ENCODE peak calls at places on chromosomes 12 and 14, in four cellular contexts. One of them, this sample, is unnamed. For H3K4me1, the result is how much of the 10 kb centered on the place peaks cover.

GRCh38 chr12:24134092-24134491 is 184.6 kb upstream of the SOX5 start:
- ATAC-seq in upper lobe of left lung: no peak
- ATAC-seq in HCT116: no peak
- ATAC-seq in HepG2: no peak
- ATAC-seq in this sample: no peak

GRCh38 chr12:111574797-111575443 is 24.2 kb downstream of the ATXN2 start:
- ATAC-seq in upper lobe of left lung: no peak
- ATAC-seq in HCT116: no peak
- ATAC-seq in HepG2: no peak
- ATAC-seq in this sample: no peak

GRCh38 chr12:46230985-46231384 is 37.9 kb downstream of the SLC38A1 start:
- ATAC-seq in upper lobe of left lung: no peak
- ATAC-seq in HCT116: no peak
- ATAC-seq in HepG2: no peak
- ATAC-seq in this sample: no peak

GRCh38 chr12:47964102-47964723 is 817 bp downstream of the TMEM106C start:
- ATAC-seq in upper lobe of left lung: no peak
- ATAC-seq in HCT116: peak
- ATAC-seq in HepG2: peak
- ATAC-seq in this sample: no peak

GRCh38 chr12:113587720-113588119 is 116.0 kb upstream of the LHX5 start:
- ATAC-seq in upper lobe of left lung: no peak
- ATAC-seq in HCT116: no peak
- ATAC-seq in HepG2: no peak
- ATAC-seq in this sample: no peak

GRCh38 chr14:25009891-25010290 is 40.1 kb downstream of the STXBP6 start:
- ATAC-seq in upper lobe of left lung: peak
- ATAC-seq in HCT116: no peak
- ATAC-seq in HepG2: peak
- ATAC-seq in this sample: no peak

GRCh38 chr14:54291491-54292191 is 105.2 kb upstream of the CDKN3 start:
- ATAC-seq in upper lobe of left lung: no peak
- ATAC-seq in HCT116: peak
- ATAC-seq in HepG2: peak
- ATAC-seq in this sample: no peak

GRCh38 chr14:20836668-20837338 is 34.2 kb upstream of the RNASE1 start:
- ATAC-seq in upper lobe of left lung: peak
- ATAC-seq in HCT116: peak
- ATAC-seq in HepG2: peak
- ATAC-seq in this sample: no peak

GRCh38 chr14:75993567-75994041 is 8.0 kb downstream of the IFT43 start:
- ATAC-seq in upper lobe of left lung: no peak
- ATAC-seq in HCT116: no peak
- ATAC-seq in HepG2: peak
- ATAC-seq in this sample: no peak

GRCh38 chr12:32332446-32332845 is 66.9 kb upstream of the FGD4 start:
- ATAC-seq in upper lobe of left lung: no peak
- ATAC-seq in HCT116: no peak
- ATAC-seq in HepG2: no peak
- ATAC-seq in this sample: no peak

GRCh38 chr14:95664546-95664945 is 21.7 kb upstream of the TCL1B start:
- ATAC-seq in upper lobe of left lung: no peak
- ATAC-seq in HCT116: no peak
- ATAC-seq in HepG2: no peak
- ATAC-seq in this sample: no peak

GRCh38 chr12:17665839-17666238 is 424.2 kb downstream of the RERGL start:
- ATAC-seq in upper lobe of left lung: peak
- ATAC-seq in HCT116: no peak
- ATAC-seq in HepG2: no peak
- ATAC-seq in this sample: no peak

GRCh38 chr14:75543258-75543657 is 21.0 kb downstream of the BATF start:
- ATAC-seq in upper lobe of left lung: no peak
- ATAC-seq in HCT116: no peak
- ATAC-seq in HepG2: no peak
- ATAC-seq in this sample: no peak

GRCh38 chr14:36518586-36519430 is 1.2 kb downstream of the NKX2-1 start:
- ATAC-seq in upper lobe of left lung: peak
- ATAC-seq in HCT116: no peak
- ATAC-seq in HepG2: peak
- ATAC-seq in this sample: no peak

GRCh38 chr14:61418749-61419148 is 97.4 kb downstream of the PRKCH start:
- ATAC-seq in upper lobe of left lung: no peak
- ATAC-seq in HCT116: no peak
- ATAC-seq in HepG2: no peak
- ATAC-seq in this sample: no peak

GRCh38 chr12:121806556-121807308 is 2.9 kb downstream of the SETD1B start:
- ATAC-seq in upper lobe of left lung: no peak
- ATAC-seq in HCT116: no peak
- ATAC-seq in HepG2: peak
- ATAC-seq in this sample: no peak

GRCh38 chr14:104699426-104699748 is 10.0 kb downstream of the INF2 start:
- ATAC-seq in upper lobe of left lung: no peak
- ATAC-seq in HCT116: no peak
- ATAC-seq in HepG2: no peak
- ATAC-seq in this sample: no peak

DNA sequence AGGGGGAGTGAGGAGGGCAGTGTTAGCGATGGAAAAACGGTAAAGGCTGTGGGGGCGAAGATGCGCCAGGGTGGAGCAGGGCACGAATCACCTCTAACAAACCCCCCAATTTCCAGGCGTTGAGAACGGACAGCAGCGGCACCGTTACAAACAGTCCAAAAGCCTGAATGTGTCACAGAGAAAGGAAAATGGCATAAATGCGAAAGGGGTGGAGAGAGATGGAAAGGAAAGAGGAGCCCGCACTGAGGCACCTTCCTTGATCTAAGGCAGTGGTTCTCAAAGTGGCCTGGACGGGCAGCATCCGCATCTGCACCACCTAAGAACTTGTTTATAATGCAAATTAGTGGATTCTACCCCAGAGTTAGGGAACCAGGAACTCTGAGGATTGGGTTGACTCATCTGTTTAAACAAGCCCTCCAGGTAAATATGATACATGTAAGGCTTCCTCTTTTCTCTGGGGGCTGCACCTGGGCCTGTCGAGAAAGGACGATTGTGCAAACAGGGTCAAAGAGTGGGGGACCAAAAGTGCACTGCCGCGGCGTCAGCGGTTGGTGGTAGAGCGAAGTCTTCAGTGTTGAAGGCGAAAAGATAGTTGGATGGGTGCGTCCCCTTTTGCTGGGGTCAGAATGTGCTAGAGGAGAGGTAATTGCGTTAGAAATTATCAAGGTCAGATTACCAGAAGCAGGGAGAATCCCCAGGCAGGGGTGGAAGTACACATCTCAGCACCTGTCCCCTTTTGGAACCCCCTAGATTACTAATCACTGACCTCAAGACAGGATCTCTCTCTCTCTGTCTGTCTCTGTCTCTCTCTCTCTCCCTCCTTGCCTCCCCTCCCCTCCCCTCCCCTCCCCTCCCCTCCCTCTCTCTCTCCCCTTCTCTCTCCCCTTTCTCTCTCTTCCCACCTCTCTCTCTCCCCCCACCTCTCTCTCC is 1.3 kb upstream of the KCNH5 start:
- ATAC-seq in upper lobe of left lung: no peak
- ATAC-seq in HCT116: no peak
- ATAC-seq in HepG2: peak
- ATAC-seq in this sample: no peak
- H3K4me3 ChIP-seq in upper lobe of left lung: no peak
- H3K4me3 ChIP-seq in HCT116: no peak
- H3K4me3 ChIP-seq in HepG2: peak
- H3K4me3 ChIP-seq in this sample: no peak

DNA sequence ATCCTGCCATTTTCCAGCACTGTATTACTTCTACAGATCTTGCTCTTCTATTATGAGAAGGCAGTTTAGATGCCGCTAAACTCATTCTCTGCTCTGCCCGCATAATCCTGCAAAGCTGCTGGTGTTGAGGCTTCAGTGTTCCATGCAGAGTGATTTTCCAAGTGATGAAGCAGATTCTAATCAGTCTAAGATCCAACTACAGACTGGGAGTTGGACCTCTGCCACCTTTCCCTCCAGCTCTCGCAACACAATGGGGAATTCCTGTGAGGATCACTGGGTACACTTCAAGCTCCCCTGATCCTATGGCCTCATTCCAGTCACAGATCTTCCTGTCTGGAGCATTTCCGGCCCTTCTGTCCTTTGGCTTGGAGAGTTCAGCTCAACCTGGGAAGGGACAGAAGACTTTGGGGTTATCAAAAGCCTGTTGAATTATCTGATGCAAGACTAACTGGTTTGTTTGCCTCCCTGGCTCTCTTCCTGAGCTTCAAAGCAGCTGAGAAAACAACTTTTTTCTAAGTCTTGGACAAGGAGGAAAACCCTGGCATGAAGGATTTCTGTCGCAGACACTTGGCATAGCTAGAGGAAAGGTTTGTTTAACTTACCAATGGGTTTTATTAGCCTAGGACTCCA is 333.9 kb downstream of the ZFP36L1 start:
- ATAC-seq in upper lobe of left lung: peak
- ATAC-seq in HCT116: peak
- ATAC-seq in HepG2: peak
- ATAC-seq in this sample: peak
- TF ChIP-seq POLR2AphosphoS5 in upper lobe of left lung: peak
- TF ChIP-seq POLR2AphosphoS5 in HCT116: no peak
- TF ChIP-seq POLR2AphosphoS5 in HepG2: no peak
- TF ChIP-seq POLR2AphosphoS5 in this sample: no peak

GRCh38 chr14:91367173-91368171 is 50.1 kb downstream of the CCDC88C start:
- ATAC-seq in upper lobe of left lung: peak
- ATAC-seq in HCT116: peak
- ATAC-seq in HepG2: no peak
- ATAC-seq in this sample: no peak

GRCh38 chr14:91371990-91372375 is 45.6 kb downstream of the CCDC88C start:
- ATAC-seq in upper lobe of left lung: no peak
- ATAC-seq in HCT116: no peak
- ATAC-seq in HepG2: no peak
- ATAC-seq in this sample: no peak

GRCh38 chr14:91368681-91369416 is 48.8 kb downstream of the CCDC88C start:
- ATAC-seq in upper lobe of left lung: no peak
- ATAC-seq in HCT116: no peak
- ATAC-seq in HepG2: no peak
- ATAC-seq in this sample: no peak

GRCh38 chr14:91371011-91371989 is 46.3 kb downstream of the CCDC88C start:
- ATAC-seq in upper lobe of left lung: no peak
- ATAC-seq in HCT116: no peak
- ATAC-seq in HepG2: no peak
- ATAC-seq in this sample: peak

DNA sequence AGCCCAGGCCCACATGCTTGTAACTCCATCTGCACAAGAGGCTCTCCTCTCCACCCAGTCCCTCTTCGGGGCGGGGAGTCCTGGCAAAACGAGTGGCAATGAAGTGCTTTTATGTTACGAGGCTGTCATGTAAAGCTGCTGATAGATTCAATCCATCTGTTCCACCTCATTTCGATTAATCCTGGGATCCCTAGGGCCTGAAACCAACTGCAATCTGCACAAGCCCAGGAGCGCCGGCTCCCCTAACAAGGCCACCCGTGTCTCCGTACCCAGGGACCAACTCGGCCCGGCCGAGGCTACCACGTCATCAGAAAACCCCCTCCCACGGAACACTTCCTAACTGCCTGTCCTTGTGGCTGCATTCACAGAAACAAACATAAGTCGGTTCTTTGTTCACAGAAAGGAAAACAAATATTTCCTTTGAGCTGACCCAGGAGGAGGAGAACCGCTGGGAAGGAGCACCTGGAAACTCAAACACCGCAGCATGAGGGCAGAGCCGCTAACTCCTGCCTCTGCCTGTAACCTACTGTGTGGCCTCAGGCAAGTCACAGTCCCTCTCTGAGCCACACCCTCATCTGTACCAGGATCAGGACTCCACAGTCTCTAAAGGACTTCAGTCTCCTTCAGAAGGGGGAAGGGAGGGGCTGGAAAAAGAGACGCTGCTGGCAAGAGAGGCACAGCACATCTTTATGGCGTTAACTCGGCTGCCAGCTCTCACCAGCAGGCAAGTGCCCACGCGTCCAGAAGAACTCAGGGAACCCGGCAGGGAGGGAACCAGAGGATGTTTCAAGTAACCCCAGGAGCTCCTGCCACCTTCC is 47.8 kb downstream of the CCDC88C start:
- ATAC-seq in upper lobe of left lung: no peak
- ATAC-seq in HCT116: no peak
- ATAC-seq in HepG2: peak
- ATAC-seq in this sample: no peak
- H3K4me1 ChIP-seq in upper lobe of left lung: half or more
- H3K4me1 ChIP-seq in HCT116: under half
- H3K4me1 ChIP-seq in HepG2: under half
- H3K4me1 ChIP-seq in this sample: under half

DNA sequence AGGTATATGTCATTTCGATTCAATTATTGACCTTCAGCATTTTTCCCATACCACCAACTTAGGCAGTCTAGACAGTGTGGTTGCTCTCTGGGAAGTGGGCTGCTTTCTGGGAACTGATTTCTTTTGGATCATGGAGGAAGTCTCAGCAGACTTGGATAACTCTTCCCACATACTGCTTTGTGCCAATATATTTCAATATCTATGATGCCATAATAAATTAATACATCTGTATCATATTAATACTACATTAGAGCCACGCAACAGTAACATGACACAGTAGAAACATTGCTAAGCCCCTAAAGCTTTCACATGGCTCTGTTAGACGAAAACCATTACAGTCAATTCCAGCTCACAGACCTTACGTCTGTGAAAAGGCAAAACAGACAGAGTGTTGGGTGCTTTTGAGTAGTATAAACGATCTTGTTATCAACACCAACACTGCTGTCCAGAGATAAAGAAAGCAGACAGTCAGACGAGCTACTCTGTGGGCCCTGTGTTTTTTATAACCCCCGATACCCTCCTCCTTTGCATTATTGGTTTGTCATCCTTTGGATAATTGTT is 439.8 kb downstream of the ADAMTS20 start:
- ATAC-seq in upper lobe of left lung: peak
- ATAC-seq in HCT116: no peak
- ATAC-seq in HepG2: no peak
- ATAC-seq in this sample: no peak
- H3K4me3 ChIP-seq in upper lobe of left lung: no peak
- H3K4me3 ChIP-seq in HCT116: no peak
- H3K4me3 ChIP-seq in HepG2: no peak
- H3K4me3 ChIP-seq in this sample: no peak

GRCh38 chr14:32460267-32460666 is 131.2 kb downstream of the AKAP6 start:
- ATAC-seq in upper lobe of left lung: no peak
- ATAC-seq in HCT116: no peak
- ATAC-seq in HepG2: no peak
- ATAC-seq in this sample: no peak
- TF ChIP-seq POLR2AphosphoS5 in upper lobe of left lung: no peak
- TF ChIP-seq POLR2AphosphoS5 in HCT116: no peak
- TF ChIP-seq POLR2AphosphoS5 in HepG2: no peak
- TF ChIP-seq POLR2AphosphoS5 in this sample: no peak

This sample was measured in gastroesophageal sphincter.